ENCODE peak calls at places on chromosomes 6 and 20, in six cellular contexts. N, S, Y, A, U and K are unnamed samples.
A peak's percentile ranks its signal among the peaks of the same experiment; 100 is the strongest.

GRCh38 chr20:50244352-50245149 is 53.9 kb downstream of the CEBPB start:
- DNase-seq in Y (no peak), A (no peak), N (no peak), S (no peak), U (no peak), K (no peak)

GRCh38 chr6:155066371-155066770 is 71.3 kb downstream of the TIAM2 start:
- DNase-seq in N (no peak), U (no peak), A (peak; percentile 65), Y (peak; percentile 4), S (peak; percentile 31), K (no peak)

GRCh38 chr6:31791324-31792089 is 4.0 kb downstream of the VARS1 start:
- DNase-seq in Y (no peak), A (peak; percentile 43), S (peak; percentile 61), U (no peak), N (peak; percentile 77), K (no peak)

GRCh38 chr6:7008451-7008988 is 99.2 kb upstream of the RREB1 start:
- DNase-seq in S (no peak), Y (no peak), N (no peak), A (no peak), U (no peak), K (no peak)

GRCh38 chr6:105045546-105045945 is 88.6 kb downstream of the LIN28B start:
- DNase-seq in Y (no peak), U (no peak), A (no peak), S (peak; percentile 84), N (peak; percentile 7), K (no peak)

GRCh38 chr20:36267605-36268500 is 31.6 kb downstream of the AAR2 start:
- DNase-seq in S (no peak), U (no peak), A (no peak), N (no peak), Y (no peak), K (no peak)

GRCh38 chr6:25315778-25316177 is 36.6 kb downstream of the CARMIL1 start:
- DNase-seq in A (no peak), Y (no peak), S (no peak), U (no peak), N (no peak), K (no peak)

GRCh38 chr20:31721408-31722332 is 998 bp downstream of the BCL2L1 start:
- DNase-seq in S (peak; percentile 31), A (no peak), U (peak; percentile 67), Y (no peak), N (no peak), K (peak; percentile 40)

GRCh38 chr6:158854214-158855101 is 35.3 kb upstream of the EZR start:
- DNase-seq in N (no peak), A (peak; percentile 32), U (no peak), S (peak; percentile 15), Y (no peak), K (no peak)

GRCh38 chr20:41138527-41139226 is 1.3 kb downstream of the PLCG1 start:
- DNase-seq in U (peak; percentile 56), S (peak; percentile 52), Y (no peak), N (no peak), A (peak; percentile 13), K (peak; percentile 34)

GRCh38 chr20:40471261-40471629 is 217.8 kb downstream of the MAFB start:
- DNase-seq in A (no peak), Y (no peak), N (no peak), S (no peak), U (no peak), K (no peak)

DNA sequence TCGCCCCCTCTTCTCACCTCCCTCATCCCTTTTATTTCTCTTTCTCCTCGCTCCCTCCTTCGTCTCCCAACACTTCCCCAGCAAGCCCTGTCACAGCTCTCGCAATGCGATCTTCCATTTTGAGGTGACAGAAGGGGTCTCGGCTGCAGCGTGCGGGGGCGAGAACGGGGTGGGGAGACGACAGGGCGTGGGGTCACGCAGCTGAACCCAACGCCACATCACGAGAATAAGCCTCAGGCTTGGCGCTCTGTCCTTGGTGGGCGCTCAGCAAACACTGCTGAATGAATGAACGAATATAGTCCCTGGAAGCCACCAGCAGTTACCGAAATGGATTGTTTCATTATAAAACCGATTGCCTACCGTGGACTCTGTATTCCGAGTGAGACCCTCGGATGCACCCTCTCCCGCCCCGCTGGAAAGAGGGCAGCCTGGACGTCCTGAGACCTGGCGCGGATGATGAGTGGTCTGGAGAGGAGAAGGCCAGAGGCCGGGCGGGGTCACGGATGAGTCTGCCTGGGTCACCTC is 3.9 kb downstream of the NRN1 start:
- DNase-seq in A (no peak), N (no peak), U (no peak), S (no peak), Y (no peak), K (no peak)
- H3K4me3 ChIP-seq in A (peak overlapping the region; percentile 67), N (no peak overlapping the region), U (peak overlapping the region; percentile 54), S (peak overlapping the region; percentile 62), Y (no peak overlapping the region), K (peak overlapping the region; percentile 36)

DNA sequence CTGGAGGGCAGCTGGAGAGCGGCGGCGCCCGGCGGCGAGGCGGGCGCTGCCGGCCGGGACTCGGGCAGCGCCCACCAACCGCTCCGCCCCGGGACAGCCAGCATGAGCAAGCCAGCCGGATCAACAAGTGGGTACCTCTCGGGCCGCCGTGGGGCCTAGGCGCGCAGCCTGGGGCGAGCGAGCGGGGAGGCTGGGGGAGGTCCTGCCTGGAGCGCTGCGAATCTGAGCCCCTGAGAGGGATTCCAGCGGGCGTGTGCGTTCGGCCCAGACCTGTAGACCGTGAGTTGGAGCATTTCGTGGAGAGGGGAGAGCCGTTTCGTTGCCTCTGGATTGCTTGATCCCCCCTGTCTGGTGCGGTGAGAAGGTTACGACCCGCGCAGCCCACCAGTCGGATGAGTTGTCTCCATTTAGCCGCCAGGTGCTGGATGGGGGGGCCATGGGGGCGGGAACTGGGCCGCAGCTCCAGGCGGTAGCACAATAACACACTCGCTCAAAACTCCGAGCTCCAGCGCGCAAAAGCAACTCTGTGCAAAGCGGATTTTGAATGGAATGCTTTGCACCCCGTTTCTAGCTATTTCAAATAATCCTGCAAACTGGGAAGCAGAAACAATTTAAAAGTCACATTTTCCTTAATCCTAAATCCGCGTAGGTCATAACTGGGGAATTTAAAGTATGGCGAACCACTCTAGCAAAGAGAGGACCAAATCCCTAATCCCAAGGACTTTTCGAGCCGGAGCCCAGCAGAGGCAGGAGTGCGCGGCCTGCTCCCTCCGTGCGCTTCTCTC is 1.0 kb downstream of the NR2E1 start:
- DNase-seq in Y (no peak), N (no peak), A (no peak), S (no peak), U (no peak), K (no peak)
- H3K4me3 ChIP-seq in Y (no peak overlapping the region), N (no peak overlapping the region), A (no peak overlapping the region), S (no peak overlapping the region), U (no peak overlapping the region), K (peak overlapping the region; percentile 34)

DNA sequence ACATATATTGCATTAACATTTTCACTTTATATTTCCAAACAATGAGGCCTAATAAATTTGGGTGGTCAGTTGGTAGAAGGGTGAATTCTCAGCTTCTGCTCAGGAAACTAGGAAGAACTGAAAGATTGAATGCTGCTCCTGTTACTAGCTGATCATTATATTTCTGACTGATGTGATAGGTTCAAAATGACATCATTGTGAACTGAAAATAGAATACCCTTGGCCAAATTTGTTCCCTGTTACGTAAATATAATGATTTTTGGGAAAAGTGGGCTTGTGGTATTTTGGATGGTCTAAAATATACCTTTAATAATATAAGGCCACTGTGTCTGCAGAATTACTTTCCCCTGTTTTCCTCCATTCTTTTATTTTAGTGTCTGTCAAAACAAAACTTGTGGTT is 2.8 kb downstream of the UST start:
- DNase-seq in A (no peak), Y (no peak), U (no peak), S (no peak), N (no peak), K (no peak)
- H3K4me3 ChIP-seq in A (no peak overlapping the region), Y (no peak overlapping the region), U (no peak overlapping the region), S (no peak overlapping the region), N (no peak overlapping the region), K (no peak overlapping the region)

GRCh38 chr6:38702471-38703397 is at the start of gene GLO1:
- DNase-seq in Y (peak; percentile 97), S (peak; percentile 99), A (peak; percentile 99), U (peak; percentile 98), N (peak; percentile 94), K (peak; percentile 98)

GRCh38 chr6:38697846-38698245 is 5.1 kb downstream of the GLO1 start:
- DNase-seq in Y (no peak), U (no peak), A (no peak), N (no peak), S (no peak), K (no peak)

GRCh38 chr6:38705924-38706323 is 3.0 kb upstream of the GLO1 start:
- DNase-seq in N (no peak), S (no peak), Y (no peak), U (no peak), A (no peak), K (no peak)

GRCh38 chr6:38703949-38704348 is 1.0 kb upstream of the GLO1 start:
- DNase-seq in Y (no peak), U (no peak), N (no peak), S (no peak), A (no peak), K (no peak)

DNA sequence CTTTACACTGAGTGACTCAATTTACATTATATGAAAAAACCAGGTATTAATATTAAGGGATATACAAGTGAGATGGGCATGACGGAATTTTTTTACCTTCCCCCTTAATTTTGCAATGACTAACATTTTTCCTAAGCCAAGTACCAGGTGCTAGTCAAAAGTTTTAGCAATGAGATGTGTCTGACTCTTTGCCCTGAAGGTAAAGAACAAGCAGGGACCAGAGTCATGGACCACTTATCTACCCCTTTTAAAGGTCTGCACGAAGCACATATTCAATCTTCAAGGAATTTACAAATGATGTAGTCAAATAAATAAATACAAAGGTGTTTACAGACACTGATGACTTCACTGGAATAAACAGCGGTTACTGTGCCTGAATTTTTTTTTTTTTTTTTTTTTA is 1.4 kb downstream of the GLO1 start:
- DNase-seq in A (no peak), U (no peak), S (no peak), Y (no peak), N (no peak), K (no peak)
- H3K4me3 ChIP-seq in A (no peak overlapping the region), U (peak overlapping the region; percentile 88), S (no peak overlapping the region), Y (no peak overlapping the region), N (no peak overlapping the region), K (no peak overlapping the region)